ENCODE peak calls at places on chromosomes 7 and 10, in five cellular contexts. Q, E, X, L and N are unnamed samples.

GRCh38 chr10:70330671-70331070 is 46.9 kb upstream of the NPFFR1 start:
- DNase-seq in Q (no peak), E (no peak), X (no peak), L (no peak), N (no peak)

GRCh38 chr7:105015631-105015965 is 1.6 kb downstream of the KMT2E start:
- DNase-seq in Q (peak), E (no peak), X (no peak), L (no peak), N (peak)

GRCh38 chr7:139300390-139300789 is 40.7 kb upstream of the FMC1 start:
- DNase-seq in Q (no peak), E (no peak), X (no peak), L (no peak), N (no peak)

GRCh38 chr10:9018161-9018843 is 963.8 kb downstream of the GATA3 start:
- DNase-seq in Q (peak), E (no peak), X (no peak), L (no peak), N (no peak)

GRCh38 chr7:128830231-128831177 is at the start of gene FLNC:
- DNase-seq in Q (peak), E (no peak), X (peak), L (peak), N (peak)

GRCh38 chr10:126508535-126509040 is 120.3 kb upstream of the ADAM12 start:
- DNase-seq in Q (no peak), E (no peak), X (no peak), L (no peak), N (no peak)

GRCh38 chr10:62149621-62150020 is 119.0 kb downstream of the RTKN2 start:
- DNase-seq in Q (no peak), E (no peak), X (no peak), L (no peak), N (no peak)

GRCh38 chr10:63917363-63917762 is 396.2 kb downstream of the REEP3 start:
- DNase-seq in Q (no peak), E (no peak), X (no peak), L (no peak), N (no peak)

GRCh38 chr7:8120390-8121058 is 141.4 kb downstream of the ICA1 start:
- DNase-seq in Q (no peak), E (no peak), X (no peak), L (no peak), N (no peak)

GRCh38 chr7:4726051-4726450 is 44.0 kb downstream of the FOXK1 start:
- DNase-seq in Q (no peak), E (no peak), X (no peak), L (no peak), N (peak)

GRCh38 chr7:36336380-36336779 is 53.3 kb upstream of the ANLN start:
- DNase-seq in Q (no peak), E (no peak), X (no peak), L (no peak), N (no peak)

GRCh38 chr10:114313139-114313538 is 74.1 kb downstream of the VWA2 start:
- DNase-seq in Q (no peak), E (no peak), X (no peak), L (no peak), N (no peak)

GRCh38 chr10:26696786-26697162 is 727 bp upstream of the PDSS1 start:
- DNase-seq in Q (peak), E (no peak), X (no peak), L (no peak), N (no peak)

GRCh38 chr10:59562126-59562525 is 147.5 kb downstream of the SLC16A9 start:
- DNase-seq in Q (no peak), E (no peak), X (no peak), L (no peak), N (no peak)

GRCh38 chr10:102410427-102411073 is 8.0 kb downstream of the PSD start:
- DNase-seq in Q (peak), E (no peak), X (no peak), L (peak), N (peak)

GRCh38 chr10:128369101-128369650 is 243.0 kb upstream of the MKI67 start:
- DNase-seq in Q (no peak), E (no peak), X (no peak), L (no peak), N (no peak)

GRCh38 chr10:64731016-64731415 is 1209.8 kb downstream of the REEP3 start:
- DNase-seq in Q (no peak), E (no peak), X (no peak), L (no peak), N (no peak)

GRCh38 chr7:5620459-5620881 is 161.0 kb downstream of the RNF216 start:
- DNase-seq in Q (no peak), E (no peak), X (peak), L (peak), N (no peak)